ENCODE peak calls at places on chromosome 3, in seven cellular contexts. K is thoracic aorta, W is adipocyte, Y is heart right ventricle, D is uterus, X is right atrium auricular region, L is neuronal stem cell. A is an unnamed sample. For H3K4me1 and H3K36me3, the result is how much of the 10 kb centered on the place peaks cover.

GRCh38 chr3:153896197-153896596 is 225.0 kb upstream of the ARHGEF26 start:
- DNase-seq in K (no peak), W (no peak), Y (no peak), D (no peak), X (no peak), L (no peak), A (no peak)

GRCh38 chr3:9222049-9222448 is 27.4 kb downstream of the SRGAP3 start:
- DNase-seq in K (no peak), W (no peak), Y (no peak), D (no peak), X (no peak), L (no peak), A (no peak)

GRCh38 chr3:10783360-10784346 is 32.4 kb upstream of the SLC6A11 start:
- DNase-seq in K (no peak), W (peak), Y (no peak), D (no peak), X (peak), L (peak), A (peak)

GRCh38 chr3:81723732-81724313 is 37.6 kb downstream of the GBE1 start:
- DNase-seq in K (no peak), W (peak), Y (no peak), D (no peak), X (no peak), L (no peak), A (peak)

GRCh38 chr3:48991851-48992545 is 2.0 kb downstream of the P4HTM start:
- DNase-seq in K (no peak), W (peak), Y (no peak), D (no peak), X (no peak), L (no peak), A (no peak)

GRCh38 chr3:71135373-71136088 is 448.0 kb downstream of the FOXP1 start:
- DNase-seq in K (no peak), W (no peak), Y (no peak), D (no peak), X (no peak), L (no peak), A (no peak)

GRCh38 chr3:39184968-39185285 is 7.5 kb downstream of the XIRP1 start:
- DNase-seq in K (no peak), W (no peak), Y (no peak), D (no peak), X (no peak), L (no peak), A (no peak)

GRCh38 chr3:96813134-96813819 is 1.1 kb upstream of the EPHA6 start:
- DNase-seq in K (no peak), W (peak), Y (peak), D (peak), X (peak), L (peak), A (peak)

GRCh38 chr3:43423142-43423541 is 136.8 kb downstream of the SNRK start:
- DNase-seq in K (peak), W (no peak), Y (peak), D (peak), X (no peak), L (no peak), A (no peak)

GRCh38 chr3:64084640-64085039 is 61.3 kb upstream of the PSMD6 start:
- DNase-seq in K (no peak), W (no peak), Y (no peak), D (no peak), X (no peak), L (no peak), A (no peak)

GRCh38 chr3:54120657-54121403 is 1.5 kb upstream of the CACNA2D3 start:
- DNase-seq in K (no peak), W (peak), Y (peak), D (no peak), X (no peak), L (no peak), A (peak)

GRCh38 chr3:98982336-98982735 is 80.8 kb upstream of the DCBLD2 start:
- DNase-seq in K (no peak), W (peak), Y (no peak), D (no peak), X (no peak), L (no peak), A (no peak)

GRCh38 chr3:47473391-47473790 is 2.4 kb downstream of the SCAP start:
- DNase-seq in K (no peak), W (no peak), Y (no peak), D (no peak), X (no peak), L (no peak), A (no peak)

GRCh38 chr3:131988209-131988608 is 46.6 kb downstream of the CPNE4 start:
- DNase-seq in K (no peak), W (no peak), Y (no peak), D (no peak), X (no peak), L (no peak), A (no peak)

GRCh38 chr3:186757686-186758220 is 25.6 kb upstream of the EIF4A2 start:
- DNase-seq in K (no peak), W (no peak), Y (no peak), D (no peak), X (no peak), L (no peak), A (no peak)

GRCh38 chr3:9951962-9952805 is at the start of gene PRRT3:
- DNase-seq in K (no peak), W (peak), Y (no peak), D (no peak), X (no peak), L (peak), A (peak)

GRCh38 chr3:11847607-11848006 is 922 bp upstream of the TAMM41 start:
- DNase-seq in K (no peak), W (no peak), Y (no peak), D (no peak), X (no peak), L (no peak), A (no peak)

GRCh38 chr3:197295871-197296270 is 2.5 kb downstream of the DLG1 start:
- DNase-seq in K (no peak), W (no peak), Y (no peak), D (no peak), X (no peak), L (no peak), A (no peak)

GRCh38 chr3:29286841-29287240 is 6.0 kb downstream of the RBMS3 start:
- DNase-seq in K (no peak), W (peak), Y (no peak), D (no peak), X (no peak), L (no peak), A (peak)

GRCh38 chr3:33392703-33393125 is 47.5 kb downstream of the UBP1 start:
- DNase-seq in K (peak), W (peak), Y (no peak), D (no peak), X (no peak), L (no peak), A (no peak)

GRCh38 chr3:183697610-183698317 is at the start of gene YEATS2:
- DNase-seq in K (no peak), W (peak), Y (peak), D (peak), X (no peak), L (peak), A (peak)

GRCh38 chr3:155739154-155739553 is 5.7 kb downstream of the PLCH1 start:
- DNase-seq in K (no peak), W (no peak), Y (no peak), D (no peak), X (no peak), L (no peak), A (no peak)

GRCh38 chr3:127443581-127444375 is 146.8 kb downstream of the TPRA1 start:
- DNase-seq in K (no peak), W (no peak), Y (no peak), D (no peak), X (no peak), L (no peak), A (no peak)

GRCh38 chr3:127448161-127448561 is 142.4 kb downstream of the TPRA1 start:
- DNase-seq in K (no peak), W (no peak), Y (no peak), D (no peak), X (no peak), L (no peak), A (no peak)

GRCh38 chr3:127444761-127445160 is 145.8 kb downstream of the TPRA1 start:
- DNase-seq in K (no peak), W (no peak), Y (no peak), D (no peak), X (no peak), L (no peak), A (no peak)

GRCh38 chr3:127446756-127447155 is 143.8 kb downstream of the TPRA1 start:
- DNase-seq in K (no peak), W (no peak), Y (no peak), D (no peak), X (no peak), L (no peak), A (no peak)

DNA sequence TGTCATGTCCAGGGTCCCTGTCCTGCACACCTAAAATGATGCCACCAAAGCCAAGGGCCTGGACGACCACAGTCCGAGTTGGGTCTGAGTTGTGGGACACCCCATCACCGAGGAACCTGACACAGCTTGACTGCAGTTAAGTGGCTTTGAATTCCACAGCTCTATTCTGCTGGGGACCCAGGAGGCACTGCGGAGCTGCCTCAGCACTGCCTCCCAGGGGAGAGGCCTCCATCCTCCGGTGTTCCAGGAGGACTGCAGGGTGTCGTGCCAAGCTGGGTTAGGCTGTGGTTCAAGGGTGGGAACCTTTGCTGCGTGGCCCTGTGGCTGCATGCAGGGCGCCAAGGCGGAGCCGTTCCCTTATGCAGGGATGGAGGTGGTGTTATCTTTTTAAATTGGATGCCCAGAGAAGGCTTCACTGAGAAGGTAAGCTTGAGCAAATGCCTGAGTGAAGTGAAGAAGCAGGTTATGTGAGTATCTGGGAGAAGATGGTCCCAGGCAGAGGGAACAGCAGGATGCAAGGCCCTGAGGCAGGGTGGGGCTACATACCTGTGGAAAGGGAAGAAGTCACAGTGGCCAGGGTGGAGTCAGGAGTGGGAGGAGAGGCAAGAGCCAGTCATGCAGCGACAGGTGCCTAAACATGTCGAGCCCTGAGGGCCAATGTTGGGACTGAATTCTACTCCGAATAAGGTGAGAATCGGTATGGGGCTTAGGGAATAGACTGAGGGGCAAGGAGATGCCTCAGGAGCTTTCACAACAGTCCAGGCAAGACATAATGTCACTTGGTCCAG is 144.8 kb downstream of the TPRA1 start:
- DNase-seq in K (no peak), W (no peak), Y (no peak), D (no peak), X (no peak), L (no peak), A (no peak)
- H3K4me3 ChIP-seq in K (no peak), W (no peak), Y (no peak), D (no peak), X (no peak), L (no peak), A (no peak)

GRCh38 chr3:194138732-194139084 is 2.8 kb downstream of the HES1 start:
- DNase-seq in K (no peak), W (no peak), Y (no peak), D (no peak), X (no peak), L (no peak), A (no peak)
- H3K4me1 ChIP-seq in K (under half), W (half or more), Y (half or more), D (under half), X (under half), L (under half), A (under half)

GRCh38 chr3:121926380-121926779 is 32.2 kb downstream of the SLC15A2 start:
- DNase-seq in K (no peak), W (no peak), Y (no peak), D (no peak), X (no peak), L (no peak), A (no peak)
- H3K36me3 ChIP-seq in K (under half), W (under half), Y (under half), D (under half), X (under half), L (under half), A (under half)

DNA sequence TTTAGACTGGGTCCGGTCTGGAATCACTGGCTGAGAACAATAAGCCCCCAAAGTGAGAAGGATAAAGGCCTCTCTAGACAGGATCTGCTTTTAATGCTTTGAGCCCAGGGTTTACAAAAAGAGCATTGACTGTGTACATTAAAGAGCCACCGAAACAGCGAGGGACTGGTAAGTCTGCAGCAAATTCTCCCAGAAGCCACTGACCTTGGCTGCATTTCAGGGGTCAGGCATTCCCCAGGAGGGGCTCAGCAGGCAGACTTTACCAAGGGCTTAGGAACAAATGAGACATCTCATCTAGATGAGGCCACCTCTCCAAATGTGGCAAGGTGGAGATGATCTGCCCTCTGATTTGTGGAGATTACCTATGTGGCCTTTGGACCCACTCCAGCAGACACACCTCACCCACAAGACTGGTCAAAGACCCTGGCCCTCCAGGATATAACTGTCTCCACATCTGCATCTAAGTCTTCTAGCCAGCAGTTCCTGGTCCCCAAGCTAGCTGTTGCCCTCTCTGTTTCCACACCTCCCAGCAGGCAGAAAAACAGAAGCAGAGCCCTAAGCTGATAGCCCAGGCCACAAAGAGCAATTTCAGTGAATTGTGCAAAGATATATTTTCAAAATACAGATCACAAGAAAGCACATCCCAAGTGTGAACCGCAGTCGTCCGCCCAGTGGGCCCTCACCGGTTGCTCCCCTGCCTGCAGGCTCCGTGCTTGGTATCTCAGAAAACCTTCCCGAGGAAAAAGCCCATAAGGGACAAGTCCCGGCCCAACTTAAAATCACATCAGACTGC is 2.7 kb downstream of the TNIK start:
- DNase-seq in K (no peak), W (no peak), Y (no peak), D (no peak), X (no peak), L (no peak), A (peak)
- H3K4me3 ChIP-seq in K (peak), W (no peak), Y (peak), D (no peak), X (peak), L (peak), A (peak)

GRCh38 chr3:122349171-122349570 is 24.1 kb downstream of the CSTA start:
- DNase-seq in K (no peak), W (no peak), Y (no peak), D (no peak), X (no peak), L (no peak), A (no peak)
- H3K4me1 ChIP-seq in K (under half), W (under half), Y (under half), D (under half), X (under half), L (under half), A (under half)

A was measured in cardiac muscle cell.